ENCODE peak calls at places on chromosomes 7 and 10, in five cellular contexts. One of them, this sample, is unnamed.

GRCh38 chr7:122525355-122525754 is 173.6 kb downstream of the RNF133 start:
- DNase-seq in H1: no peak
- DNase-seq in SK-N-SH: no peak
- DNase-seq in GM12878: no peak
- DNase-seq in K562: no peak
- DNase-seq in this sample: no peak

GRCh38 chr10:58177362-58177947 is 90.2 kb downstream of the IPMK start:
- DNase-seq in SK-N-SH: peak; percentile 23
- DNase-seq in H1: no peak
- DNase-seq in GM12878: no peak
- DNase-seq in K562: peak; percentile 20
- DNase-seq in this sample: peak; percentile 58

GRCh38 chr10:94216201-94216600 is 146.5 kb downstream of the NOC3L start:
- DNase-seq in GM12878: no peak
- DNase-seq in H1: no peak
- DNase-seq in SK-N-SH: no peak
- DNase-seq in K562: no peak
- DNase-seq in this sample: no peak

GRCh38 chr7:100091411-100092181 is 2.8 kb downstream of the COPS6 start:
- DNase-seq in SK-N-SH: peak; percentile 65
- DNase-seq in GM12878: no peak
- DNase-seq in K562: no peak
- DNase-seq in H1: no peak
- DNase-seq in this sample: no peak

GRCh38 chr10:1643161-1643910 is 94.0 kb downstream of the ADARB2 start:
- DNase-seq in GM12878: peak; percentile 53
- DNase-seq in K562: peak; percentile 39
- DNase-seq in H1: peak; percentile 29
- DNase-seq in SK-N-SH: no peak
- DNase-seq in this sample: peak; percentile 85

GRCh38 chr7:18356195-18356645 is 139.3 kb upstream of the HDAC9 start:
- DNase-seq in K562: peak; percentile 38
- DNase-seq in SK-N-SH: peak; percentile 34
- DNase-seq in GM12878: no peak
- DNase-seq in H1: no peak
- DNase-seq in this sample: peak; percentile 20

GRCh38 chr10:121715076-121715475 is 116.8 kb upstream of the FGFR2 start:
- DNase-seq in K562: no peak
- DNase-seq in H1: no peak
- DNase-seq in GM12878: no peak
- DNase-seq in SK-N-SH: no peak
- DNase-seq in this sample: no peak

GRCh38 chr7:44391171-44391570 is 65.8 kb upstream of the CAMK2B start:
- DNase-seq in GM12878: no peak
- DNase-seq in SK-N-SH: no peak
- DNase-seq in K562: no peak
- DNase-seq in H1: no peak
- DNase-seq in this sample: no peak

GRCh38 chr10:514137-514671 is 175.3 kb downstream of the DIP2C start:
- DNase-seq in K562: no peak
- DNase-seq in H1: no peak
- DNase-seq in SK-N-SH: no peak
- DNase-seq in GM12878: no peak
- DNase-seq in this sample: no peak

GRCh38 chr7:92740713-92741126 is 95.7 kb downstream of the CDK6 start:
- DNase-seq in SK-N-SH: no peak
- DNase-seq in GM12878: no peak
- DNase-seq in H1: peak; percentile 39
- DNase-seq in K562: no peak
- DNase-seq in this sample: peak; percentile 12

GRCh38 chr10:92690211-92691041 is 671 bp downstream of the HHEX start:
- DNase-seq in K562: peak; percentile 54
- DNase-seq in SK-N-SH: peak; percentile 59
- DNase-seq in GM12878: no peak
- DNase-seq in H1: no peak
- DNase-seq in this sample: peak; percentile 61

GRCh38 chr7:99199226-99199625 is 8.7 kb downstream of the KPNA7 start:
- DNase-seq in K562: no peak
- DNase-seq in GM12878: no peak
- DNase-seq in SK-N-SH: no peak
- DNase-seq in H1: no peak
- DNase-seq in this sample: no peak

GRCh38 chr7:23184709-23185354 is 3.0 kb downstream of the NUP42 start:
- DNase-seq in K562: peak; percentile 23
- DNase-seq in SK-N-SH: peak; percentile 63
- DNase-seq in H1: no peak
- DNase-seq in GM12878: peak; percentile 17
- DNase-seq in this sample: peak; percentile 32

GRCh38 chr10:100531761-100532160 is 2.1 kb upstream of the NDUFB8 start:
- DNase-seq in SK-N-SH: no peak
- DNase-seq in GM12878: peak; percentile 50
- DNase-seq in K562: no peak
- DNase-seq in H1: no peak
- DNase-seq in this sample: no peak

GRCh38 chr10:84427903-84428650 is 99.7 kb downstream of the CCSER2 start:
- DNase-seq in GM12878: no peak
- DNase-seq in K562: no peak
- DNase-seq in H1: no peak
- DNase-seq in SK-N-SH: no peak
- DNase-seq in this sample: no peak

GRCh38 chr10:48941427-48942075 is 1.9 kb upstream of the LRRC18 start:
- DNase-seq in H1: no peak
- DNase-seq in GM12878: no peak
- DNase-seq in SK-N-SH: no peak
- DNase-seq in K562: no peak
- DNase-seq in this sample: no peak

GRCh38 chr10:127392351-127393235 is 156.5 kb upstream of the NPS start:
- DNase-seq in GM12878: no peak
- DNase-seq in H1: no peak
- DNase-seq in SK-N-SH: no peak
- DNase-seq in K562: no peak
- DNase-seq in this sample: no peak

GRCh38 chr7:105678811-105679495 is 97.7 kb upstream of the EFCAB10 start:
- DNase-seq in GM12878: no peak
- DNase-seq in K562: no peak
- DNase-seq in H1: no peak
- DNase-seq in SK-N-SH: no peak
- DNase-seq in this sample: peak; percentile 59

GRCh38 chr10:60473557-60473956 is 83.9 kb upstream of the ANK3 start:
- DNase-seq in GM12878: no peak
- DNase-seq in SK-N-SH: no peak
- DNase-seq in K562: no peak
- DNase-seq in H1: no peak
- DNase-seq in this sample: peak; percentile 75

GRCh38 chr7:20241491-20242261 is 24.5 kb upstream of the MACC1 start:
- DNase-seq in SK-N-SH: no peak
- DNase-seq in GM12878: peak; percentile 68
- DNase-seq in K562: no peak
- DNase-seq in H1: no peak
- DNase-seq in this sample: peak; percentile 58

GRCh38 chr7:75722381-75722780 is 16.4 kb downstream of the HIP1 start:
- DNase-seq in H1: no peak
- DNase-seq in SK-N-SH: no peak
- DNase-seq in GM12878: no peak
- DNase-seq in K562: no peak
- DNase-seq in this sample: no peak

GRCh38 chr10:96719850-96720421 is 378 bp downstream of the PIK3AP1 start:
- DNase-seq in K562: peak; percentile 34
- DNase-seq in GM12878: no peak
- DNase-seq in H1: peak; percentile 27
- DNase-seq in SK-N-SH: peak; percentile 50
- DNase-seq in this sample: no peak
- TF ChIP-seq JUND in K562: no peak
- TF ChIP-seq JUND in GM12878: no peak
- TF ChIP-seq JUND in H1: no peak
- TF ChIP-seq JUND in SK-N-SH: no peak
- TF ChIP-seq JUND in this sample: no peak

GRCh38 chr7:5692845-5693278 is 88.6 kb downstream of the RNF216 start:
- DNase-seq in GM12878: no peak
- DNase-seq in SK-N-SH: peak; percentile 67
- DNase-seq in H1: no peak
- DNase-seq in K562: no peak
- DNase-seq in this sample: peak; percentile 59

GRCh38 chr7:5691536-5692090 is 89.8 kb downstream of the RNF216 start:
- DNase-seq in K562: no peak
- DNase-seq in SK-N-SH: no peak
- DNase-seq in H1: no peak
- DNase-seq in GM12878: no peak
- DNase-seq in this sample: no peak

GRCh38 chr7:5690931-5691461 is 90.5 kb downstream of the RNF216 start:
- DNase-seq in K562: no peak
- DNase-seq in GM12878: no peak
- DNase-seq in H1: no peak
- DNase-seq in SK-N-SH: no peak
- DNase-seq in this sample: no peak

GRCh38 chr7:5693529-5693928 is 87.9 kb downstream of the RNF216 start:
- DNase-seq in H1: no peak
- DNase-seq in GM12878: peak; percentile 89
- DNase-seq in K562: no peak
- DNase-seq in SK-N-SH: no peak
- DNase-seq in this sample: no peak

DNA sequence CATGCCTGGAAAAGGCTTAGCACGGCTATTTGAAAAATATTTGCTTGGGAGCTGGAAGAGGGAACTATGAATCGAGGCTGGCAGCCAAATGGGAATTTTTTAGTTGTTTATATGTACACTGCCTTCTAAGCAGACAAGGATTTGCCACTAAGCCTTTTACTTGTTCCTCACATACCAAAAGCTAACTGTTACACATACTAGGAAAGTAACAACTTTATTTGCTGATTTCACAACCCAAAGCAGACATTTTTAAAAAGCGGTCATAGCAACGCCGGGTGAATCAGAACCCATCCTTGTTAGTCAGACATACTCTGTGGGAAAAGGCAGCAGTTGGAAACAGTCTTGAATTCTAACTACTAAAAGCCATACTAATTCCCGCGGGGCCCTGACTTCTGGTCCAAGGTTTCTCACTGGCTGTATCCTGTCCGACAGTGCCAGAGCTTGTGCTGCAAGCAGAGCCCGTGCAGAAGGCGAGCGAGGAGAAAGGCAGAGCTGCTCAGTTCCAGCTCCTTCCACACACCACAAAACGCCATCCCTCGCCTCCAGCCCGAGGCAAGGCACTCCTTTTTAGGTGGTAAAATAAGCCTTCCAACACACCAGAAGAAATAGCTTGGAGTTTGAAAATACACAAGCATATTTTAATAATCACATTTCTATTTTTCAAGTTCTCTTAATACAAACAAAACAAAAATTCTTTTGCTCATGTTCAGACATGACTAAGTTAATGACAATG is 89.2 kb downstream of the RNF216 start:
- DNase-seq in K562: no peak
- DNase-seq in H1: no peak
- DNase-seq in SK-N-SH: peak; percentile 54
- DNase-seq in GM12878: no peak
- DNase-seq in this sample: peak; percentile 37
- TF ChIP-seq JUND in K562: no peak
- TF ChIP-seq JUND in H1: no peak
- TF ChIP-seq JUND in SK-N-SH: peak; percentile 10
- TF ChIP-seq JUND in GM12878: no peak
- TF ChIP-seq JUND in this sample: no peak

GRCh38 chr7:33722383-33723096 is 182.8 kb upstream of the BMPER start:
- DNase-seq in SK-N-SH: peak; percentile 93
- DNase-seq in GM12878: no peak
- DNase-seq in H1: no peak
- DNase-seq in K562: no peak
- DNase-seq in this sample: no peak
- TF ChIP-seq JUND in SK-N-SH: peak; percentile 75
- TF ChIP-seq JUND in GM12878: no peak
- TF ChIP-seq JUND in H1: peak; percentile 33
- TF ChIP-seq JUND in K562: no peak
- TF ChIP-seq JUND in this sample: no peak

GRCh38 chr7:3589756-3590155 is 288.7 kb downstream of the SDK1 start:
- DNase-seq in SK-N-SH: no peak
- DNase-seq in H1: no peak
- DNase-seq in K562: no peak
- DNase-seq in GM12878: no peak
- DNase-seq in this sample: no peak
- TF ChIP-seq JUND in SK-N-SH: no peak
- TF ChIP-seq JUND in H1: no peak
- TF ChIP-seq JUND in K562: no peak
- TF ChIP-seq JUND in GM12878: no peak
- TF ChIP-seq JUND in this sample: no peak

GRCh38 chr10:44437837-44438752 is 53.2 kb upstream of the CXCL12 start:
- DNase-seq in SK-N-SH: no peak
- DNase-seq in GM12878: no peak
- DNase-seq in K562: no peak
- DNase-seq in H1: no peak
- DNase-seq in this sample: no peak

GRCh38 chr10:44436240-44436639 is 51.3 kb upstream of the CXCL12 start:
- DNase-seq in H1: no peak
- DNase-seq in GM12878: no peak
- DNase-seq in K562: no peak
- DNase-seq in SK-N-SH: no peak
- DNase-seq in this sample: no peak

GRCh38 chr10:44439845-44440244 is 54.9 kb upstream of the CXCL12 start:
- DNase-seq in GM12878: no peak
- DNase-seq in SK-N-SH: no peak
- DNase-seq in H1: no peak
- DNase-seq in K562: no peak
- DNase-seq in this sample: no peak

GRCh38 chr10:44435196-44435595 is 50.3 kb upstream of the CXCL12 start:
- DNase-seq in GM12878: no peak
- DNase-seq in K562: no peak
- DNase-seq in SK-N-SH: no peak
- DNase-seq in H1: no peak
- DNase-seq in this sample: no peak

DNA sequence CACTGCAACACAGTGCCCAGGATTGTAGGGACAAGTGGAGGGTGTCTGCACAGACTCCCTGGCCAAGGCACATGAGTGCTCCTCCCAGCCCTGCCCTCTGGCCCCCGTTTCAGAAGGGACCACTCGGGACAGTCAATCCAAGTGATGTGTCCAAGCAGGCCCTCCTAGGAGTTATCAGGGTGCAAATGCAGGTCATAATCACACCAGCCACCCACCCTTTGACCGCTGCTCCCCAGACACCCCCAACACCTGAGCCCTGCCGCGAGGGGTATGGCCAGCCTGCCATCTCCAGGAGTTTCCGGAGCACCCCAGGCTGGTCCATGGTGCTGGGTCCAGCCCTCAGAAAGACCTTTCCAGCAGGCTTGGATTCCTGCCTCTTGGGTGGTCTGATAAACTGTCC is 54.5 kb upstream of the CXCL12 start:
- DNase-seq in K562: no peak
- DNase-seq in GM12878: no peak
- DNase-seq in SK-N-SH: no peak
- DNase-seq in H1: no peak
- DNase-seq in this sample: no peak
- TF ChIP-seq JUND in K562: no peak
- TF ChIP-seq JUND in GM12878: no peak
- TF ChIP-seq JUND in SK-N-SH: no peak
- TF ChIP-seq JUND in H1: no peak
- TF ChIP-seq JUND in this sample: no peak

DNA sequence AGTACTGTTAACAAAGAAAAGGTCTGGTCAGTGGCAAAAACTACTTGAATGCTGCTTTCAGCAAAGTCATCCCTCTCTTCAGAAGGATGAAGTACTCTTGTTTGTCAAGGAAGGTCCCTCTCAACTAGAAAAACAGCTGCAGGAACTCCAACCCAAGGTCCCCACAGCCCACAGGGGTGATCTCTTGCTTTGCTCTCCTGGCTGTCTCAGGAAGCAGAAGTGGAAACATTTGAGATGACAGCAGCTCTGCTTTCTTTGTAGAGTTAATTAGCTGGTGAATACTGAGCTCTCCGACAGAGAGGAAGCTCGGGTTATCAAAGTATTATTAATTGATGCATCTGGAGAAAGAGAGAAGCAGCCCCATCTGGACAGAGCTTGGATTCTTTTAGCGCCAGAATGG is 25.4 kb upstream of the LRGUK start:
- DNase-seq in GM12878: no peak
- DNase-seq in SK-N-SH: peak; percentile 25
- DNase-seq in H1: no peak
- DNase-seq in K562: no peak
- DNase-seq in this sample: no peak
- TF ChIP-seq JUND in GM12878: no peak
- TF ChIP-seq JUND in SK-N-SH: no peak
- TF ChIP-seq JUND in H1: no peak
- TF ChIP-seq JUND in K562: no peak
- TF ChIP-seq JUND in this sample: no peak